ENCODE peak calls at places on chromosome 1, in eight cellular contexts. I, L, Q, J, S, X, P and O are unnamed samples.

GRCh38 chr1:35807614-35808375 is at the start of gene AGO4:
- DNase-seq in X (peak; percentile 36), J (peak; percentile 32), P (peak; percentile 55), L (peak; percentile 86), S (peak; percentile 81), I (peak; percentile 47), Q (peak; percentile 73), O (peak; percentile 30)

GRCh38 chr1:16145988-16146887 is 9.6 kb downstream of the EPHA2 start:
- DNase-seq in S (peak; percentile 94), X (peak; percentile 78), I (peak; percentile 50), L (peak; percentile 88), J (peak; percentile 89), Q (peak; percentile 65), P (peak; percentile 34), O (no peak)

GRCh38 chr1:226679853-226680516 is 59.1 kb downstream of the ITPKB start:
- DNase-seq in X (peak; percentile 64), P (peak; percentile 67), L (peak; percentile 91), Q (peak; percentile 80), I (peak; percentile 87), J (no peak), S (peak; percentile 86), O (peak; percentile 69)

GRCh38 chr1:57350619-57351018 is 73.2 kb downstream of the DAB1 start:
- DNase-seq in L (no peak), Q (no peak), X (no peak), P (no peak), S (no peak), I (no peak), J (no peak), O (no peak)

GRCh38 chr1:207750901-207751300 is 953 bp upstream of the CD46 start:
- DNase-seq in J (peak; percentile 91), P (no peak), L (no peak), X (no peak), I (no peak), Q (no peak), S (no peak), O (peak; percentile 37)

GRCh38 chr1:159214149-159214760 is 9.6 kb downstream of the ACKR1 start:
- DNase-seq in J (peak; percentile 72), S (peak; percentile 68), P (peak; percentile 37), Q (no peak), X (peak; percentile 35), L (no peak), I (peak; percentile 25), O (peak; percentile 46)

GRCh38 chr1:116916002-116916401 is 6.3 kb downstream of the PTGFRN start:
- DNase-seq in L (no peak), S (no peak), J (no peak), I (no peak), X (no peak), Q (no peak), P (no peak), O (no peak)

GRCh38 chr1:180921386-180921785 is 8.7 kb downstream of the KIAA1614 start:
- DNase-seq in P (peak; percentile 12), L (no peak), Q (no peak), X (no peak), J (no peak), S (no peak), I (no peak), O (no peak)

GRCh38 chr1:85244271-85245053 is 15.0 kb downstream of the C1orf52 start:
- DNase-seq in S (peak; percentile 30), I (no peak), Q (no peak), L (no peak), J (peak; percentile 55), P (no peak), X (peak; percentile 33), O (no peak)

GRCh38 chr1:109801791-109802135 is 38.0 kb upstream of the EPS8L3 start:
- DNase-seq in I (peak; percentile 15), X (no peak), J (no peak), Q (peak; percentile 26), S (no peak), P (no peak), L (no peak), O (no peak)

GRCh38 chr1:11180342-11180744 is 8.8 kb upstream of the ANGPTL7 start:
- DNase-seq in P (no peak), J (peak; percentile 86), X (peak; percentile 67), I (no peak), S (no peak), L (no peak), Q (no peak), O (no peak)

GRCh38 chr1:234608026-234608719 is 1.8 kb downstream of the IRF2BP2 start:
- DNase-seq in Q (peak; percentile 78), I (peak; percentile 83), S (peak; percentile 87), P (peak; percentile 78), L (peak; percentile 81), X (peak; percentile 95), J (peak; percentile 80), O (peak; percentile 94)

GRCh38 chr1:206117151-206117948 is at the start of gene AVPR1B:
- DNase-seq in X (peak; percentile 8), P (peak; percentile 28), I (peak; percentile 33), S (peak; percentile 72), Q (peak; percentile 51), L (peak; percentile 78), J (peak; percentile 41), O (peak; percentile 30)

GRCh38 chr1:65407875-65408274 is 12.6 kb upstream of the LEPR start:
- DNase-seq in S (peak; percentile 38), I (no peak), L (no peak), Q (no peak), P (no peak), X (no peak), J (no peak), O (peak; percentile 63)

GRCh38 chr1:31013187-31013864 is 52.2 kb downstream of the PUM1 start:
- DNase-seq in L (no peak), J (no peak), Q (no peak), I (no peak), S (no peak), P (no peak), X (peak; percentile 39), O (peak; percentile 48)

GRCh38 chr1:217432339-217432738 is 198.6 kb downstream of the GPATCH2 start:
- DNase-seq in Q (no peak), X (no peak), J (no peak), L (no peak), S (no peak), I (no peak), P (no peak), O (no peak)

GRCh38 chr1:234600418-234601216 is 9.4 kb downstream of the IRF2BP2 start:
- DNase-seq in Q (peak; percentile 62), I (peak; percentile 73), X (no peak), P (peak; percentile 60), J (peak; percentile 43), L (no peak), S (peak; percentile 80), O (peak; percentile 96)

GRCh38 chr1:38885092-38885491 is 3.7 kb upstream of the GJA9 start:
- DNase-seq in X (no peak), Q (no peak), P (no peak), J (peak; percentile 56), L (no peak), S (no peak), I (no peak), O (no peak)

GRCh38 chr1:40612345-40612831 is 53.1 kb downstream of the RIMS3 start:
- DNase-seq in X (peak; percentile 66), S (peak; percentile 81), L (no peak), J (peak; percentile 85), Q (peak; percentile 76), P (peak; percentile 65), I (peak; percentile 88), O (peak; percentile 80)

GRCh38 chr1:65079941-65080340 is 68.1 kb upstream of the AK4 start:
- DNase-seq in P (no peak), J (peak; percentile 26), I (no peak), S (no peak), L (no peak), X (peak; percentile 21), Q (no peak), O (no peak)

GRCh38 chr1:1067284-1068076 is 6.6 kb downstream of the RNF223 start:
- DNase-seq in I (no peak), X (no peak), Q (no peak), P (no peak), J (peak; percentile 82), S (no peak), L (no peak), O (no peak)

GRCh38 chr1:163055005-163055404 is 14.2 kb upstream of the RGS4 start:
- DNase-seq in Q (no peak), I (no peak), L (no peak), J (no peak), P (no peak), S (no peak), X (peak; percentile 33), O (no peak)

GRCh38 chr1:9275567-9276034 is 17.1 kb upstream of the SPSB1 start:
- DNase-seq in Q (no peak), P (no peak), X (peak; percentile 86), I (peak; percentile 66), J (peak; percentile 64), S (no peak), L (no peak), O (peak; percentile 89)

GRCh38 chr1:92837062-92837461 is 5.2 kb downstream of the RPL5 start:
- DNase-seq in S (no peak), L (no peak), P (no peak), Q (no peak), J (no peak), X (no peak), I (no peak), O (no peak)
- H3K4me1 ChIP-seq in S (peaks cover 21% of the 10 kb centered on the region), L (peaks cover 72% of the 10 kb centered on the region), P (no peaks in the 10 kb centered on the region), Q (peaks cover 39% of the 10 kb centered on the region), J (peaks cover 20% of the 10 kb centered on the region), X (no peaks in the 10 kb centered on the region), I (peaks cover 10% of the 10 kb centered on the region), O (peaks cover 3% of the 10 kb centered on the region)

GRCh38 chr1:153543738-153544135 is 1.9 kb downstream of the S100A4 start:
- DNase-seq in I (no peak), Q (no peak), S (no peak), X (no peak), P (no peak), L (no peak), J (no peak), O (no peak)

GRCh38 chr1:153544453-153545066 is 1.0 kb downstream of the S100A4 start:
- DNase-seq in Q (no peak), L (no peak), P (no peak), S (no peak), X (no peak), I (no peak), J (no peak), O (no peak)

GRCh38 chr1:153546796-153547559 is 1.4 kb upstream of the S100A4 start:
- DNase-seq in P (no peak), J (no peak), X (no peak), L (no peak), S (no peak), Q (no peak), I (no peak), O (no peak)

GRCh38 chr1:153546371-153546770 is 765 bp upstream of the S100A4 start:
- DNase-seq in I (no peak), X (no peak), P (no peak), S (no peak), Q (no peak), L (no peak), J (no peak), O (no peak)

GRCh38 chr1:153545067-153546055 is at the start of gene S100A4:
- DNase-seq in X (peak; percentile 94), S (peak; percentile 97), J (peak; percentile 99), P (peak; percentile 97), L (peak; percentile 97), Q (peak; percentile 82), I (peak; percentile 99), O (peak; percentile 98)
- H3K4me3 ChIP-seq in X (peak within 1 kb of the TSS; percentile 34), S (no peak within 1 kb of the TSS), J (peak within 1 kb of the TSS; percentile 8), P (peak within 1 kb of the TSS; percentile 7), L (peak within 1 kb of the TSS; percentile 42), Q (peak within 1 kb of the TSS; percentile 14), I (peak within 1 kb of the TSS; percentile 32), O (peak within 1 kb of the TSS; percentile 29)

GRCh38 chr1:46735708-46736324 is 16.9 kb upstream of the EFCAB14 start:
- DNase-seq in I (peak; percentile 45), L (no peak), X (peak; percentile 65), Q (no peak), S (peak; percentile 81), J (peak; percentile 72), P (no peak), O (peak; percentile 37)
- H3K27me3 ChIP-seq in I (no peaks in the 10 kb centered on the region), L (no peaks in the 10 kb centered on the region), X (no peaks in the 10 kb centered on the region), Q (no peaks in the 10 kb centered on the region), S (no peaks in the 10 kb centered on the region), J (peaks cover 12% of the 10 kb centered on the region), P (no peaks in the 10 kb centered on the region), O (no peaks in the 10 kb centered on the region)

GRCh38 chr1:198933506-198933905 is 294.7 kb downstream of the PTPRC start:
- DNase-seq in J (no peak), X (no peak), S (no peak), I (no peak), L (no peak), P (no peak), Q (no peak), O (no peak)
- H3K4me1 ChIP-seq in J (peaks cover 44% of the 10 kb centered on the region), X (peaks cover 3% of the 10 kb centered on the region), S (peaks cover 7% of the 10 kb centered on the region), I (no peaks in the 10 kb centered on the region), L (peaks cover 66% of the 10 kb centered on the region), P (no peaks in the 10 kb centered on the region), Q (no peaks in the 10 kb centered on the region), O (no peaks in the 10 kb centered on the region)